ENCODE peak calls at places on chromosomes 11 and 22, in four cellular contexts. One of them, this sample, is unnamed.
A peak's percentile ranks its signal among the peaks of the same experiment; 100 is the strongest.

GRCh38 chr11:131889146-131889577 is 518.7 kb downstream of the NTM start:
- DNase-seq in fibroblast of lung: peak; percentile 79
- DNase-seq in BJ: peak; percentile 76
- DNase-seq in body of pancreas: no peak
- DNase-seq in this sample: no peak

GRCh38 chr11:125941241-125941605 is 4.6 kb upstream of the VSIG10L2 start:
- DNase-seq in fibroblast of lung: no peak
- DNase-seq in BJ: no peak
- DNase-seq in body of pancreas: no peak
- DNase-seq in this sample: no peak

GRCh38 chr11:94583885-94584500 is 16.8 kb downstream of the PIWIL4 start:
- DNase-seq in fibroblast of lung: no peak
- DNase-seq in BJ: no peak
- DNase-seq in body of pancreas: no peak
- DNase-seq in this sample: no peak

GRCh38 chr22:26318975-26319374 is 110.1 kb upstream of the ASPHD2 start:
- DNase-seq in fibroblast of lung: no peak
- DNase-seq in BJ: no peak
- DNase-seq in body of pancreas: no peak
- DNase-seq in this sample: no peak

GRCh38 chr11:78688460-78688859 is 113.8 kb upstream of the NARS2 start:
- DNase-seq in fibroblast of lung: no peak
- DNase-seq in BJ: no peak
- DNase-seq in body of pancreas: no peak
- DNase-seq in this sample: no peak

GRCh38 chr11:1232328-1233321 is 9.8 kb downstream of the MUC5B start:
- DNase-seq in fibroblast of lung: no peak
- DNase-seq in BJ: no peak
- DNase-seq in body of pancreas: no peak
- DNase-seq in this sample: peak; percentile 72

GRCh38 chr11:95282337-95282751 is 51.3 kb upstream of the SESN3 start:
- DNase-seq in fibroblast of lung: peak; percentile 47
- DNase-seq in BJ: no peak
- DNase-seq in body of pancreas: no peak
- DNase-seq in this sample: no peak

GRCh38 chr11:119800171-119800570 is 71.2 kb upstream of the NECTIN1 start:
- DNase-seq in fibroblast of lung: no peak
- DNase-seq in BJ: no peak
- DNase-seq in body of pancreas: no peak
- DNase-seq in this sample: no peak

GRCh38 chr11:13883042-13883441 is 79.5 kb upstream of the SPON1 start:
- DNase-seq in fibroblast of lung: no peak
- DNase-seq in BJ: no peak
- DNase-seq in body of pancreas: no peak
- DNase-seq in this sample: no peak

GRCh38 chr11:96306933-96307747 is 35.9 kb downstream of the MAML2 start:
- DNase-seq in fibroblast of lung: peak; percentile 99
- DNase-seq in BJ: peak; percentile 86
- DNase-seq in body of pancreas: peak; percentile 86
- DNase-seq in this sample: peak; percentile 89

GRCh38 chr11:117303101-117303500 is 12.0 kb downstream of the BACE1-AS start:
- DNase-seq in fibroblast of lung: no peak
- DNase-seq in BJ: no peak
- DNase-seq in body of pancreas: no peak
- DNase-seq in this sample: peak; percentile 41

GRCh38 chr11:3126901-3127691 is 38.0 kb downstream of the OSBPL5 start:
- DNase-seq in fibroblast of lung: no peak
- DNase-seq in BJ: no peak
- DNase-seq in body of pancreas: no peak
- DNase-seq in this sample: peak; percentile 78

GRCh38 chr22:38419121-38419863 is 35.7 kb downstream of the KCNJ4 start:
- DNase-seq in fibroblast of lung: no peak
- DNase-seq in BJ: no peak
- DNase-seq in body of pancreas: no peak
- DNase-seq in this sample: no peak

GRCh38 chr11:73902303-73902702 is 25.5 kb downstream of the PAAF1 start:
- DNase-seq in fibroblast of lung: no peak
- DNase-seq in BJ: no peak
- DNase-seq in body of pancreas: no peak
- DNase-seq in this sample: no peak

GRCh38 chr22:24810043-24810749 is 4.2 kb downstream of the SGSM1 start:
- DNase-seq in fibroblast of lung: no peak
- DNase-seq in BJ: no peak
- DNase-seq in body of pancreas: no peak
- DNase-seq in this sample: no peak

GRCh38 chr11:45092901-45093760 is 53.3 kb upstream of the PRDM11 start:
- DNase-seq in fibroblast of lung: peak; percentile 80
- DNase-seq in BJ: no peak
- DNase-seq in body of pancreas: no peak
- DNase-seq in this sample: peak; percentile 56

GRCh38 chr11:102513869-102514268 is 16.7 kb downstream of the MMP7 start:
- DNase-seq in fibroblast of lung: peak; percentile 78
- DNase-seq in BJ: no peak
- DNase-seq in body of pancreas: peak; percentile 14
- DNase-seq in this sample: peak; percentile 66

GRCh38 chr22:32311551-32312071 is 46.1 kb upstream of the RFPL3 start:
- DNase-seq in fibroblast of lung: no peak
- DNase-seq in BJ: no peak
- DNase-seq in body of pancreas: no peak
- DNase-seq in this sample: no peak

GRCh38 chr11:102589047-102589459 is 36.1 kb downstream of the MMP20 start:
- DNase-seq in fibroblast of lung: no peak
- DNase-seq in BJ: no peak
- DNase-seq in body of pancreas: no peak
- DNase-seq in this sample: no peak

GRCh38 chr11:125797641-125798040 is 9.7 kb downstream of the PATE3 start:
- DNase-seq in fibroblast of lung: no peak
- DNase-seq in BJ: no peak
- DNase-seq in body of pancreas: no peak
- DNase-seq in this sample: no peak

GRCh38 chr11:61028135-61028729 is 56.8 kb downstream of the CD6 start:
- DNase-seq in fibroblast of lung: no peak
- DNase-seq in BJ: no peak
- DNase-seq in body of pancreas: no peak
- DNase-seq in this sample: no peak

GRCh38 chr11:32053151-32053550 is 37.7 kb upstream of the RCN1 start:
- DNase-seq in fibroblast of lung: no peak
- DNase-seq in BJ: no peak
- DNase-seq in body of pancreas: no peak
- DNase-seq in this sample: no peak

GRCh38 chr11:62805991-62806441 is 776 bp upstream of the NXF1 start:
- DNase-seq in fibroblast of lung: no peak
- DNase-seq in BJ: no peak
- DNase-seq in body of pancreas: no peak
- DNase-seq in this sample: no peak

GRCh38 chr22:49568751-49569285 is 258.9 kb downstream of the BRD1 start:
- DNase-seq in fibroblast of lung: no peak
- DNase-seq in BJ: no peak
- DNase-seq in body of pancreas: no peak
- DNase-seq in this sample: no peak

GRCh38 chr22:20117656-20118571 is 888 bp upstream of the TRMT2A start:
- DNase-seq in fibroblast of lung: peak; percentile 8
- DNase-seq in BJ: no peak
- DNase-seq in body of pancreas: peak; percentile 43
- DNase-seq in this sample: no peak

GRCh38 chr11:124656759-124657627 is 16.5 kb downstream of the SIAE start:
- DNase-seq in fibroblast of lung: peak; percentile 23
- DNase-seq in BJ: no peak
- DNase-seq in body of pancreas: no peak
- DNase-seq in this sample: no peak

DNA sequence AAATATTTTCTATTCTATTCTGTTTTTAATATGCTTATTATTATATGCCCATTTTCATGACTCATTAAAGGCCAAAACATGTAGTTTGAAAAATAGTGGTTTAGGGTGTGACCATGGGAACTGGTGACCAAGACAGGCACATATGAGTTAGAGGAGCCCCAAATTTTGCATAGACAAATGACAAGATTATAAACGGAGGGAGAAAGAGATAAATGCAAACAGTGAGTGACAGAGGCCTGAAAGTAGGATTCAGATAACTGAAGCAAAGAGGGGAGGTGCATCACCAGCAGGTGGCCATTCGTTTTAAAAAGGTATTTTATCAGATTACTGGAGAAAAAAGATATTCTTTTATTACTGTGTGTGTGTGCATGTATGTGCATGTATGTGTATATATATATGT is 391.5 kb upstream of the CHORDC1 start:
- DNase-seq in fibroblast of lung: no peak
- DNase-seq in BJ: no peak
- DNase-seq in body of pancreas: no peak
- DNase-seq in this sample: no peak
- H3K27me3 ChIP-seq in fibroblast of lung: no peaks in the 10 kb centered on the region
- H3K27me3 ChIP-seq in BJ: no peaks in the 10 kb centered on the region
- H3K27me3 ChIP-seq in body of pancreas: no peaks in the 10 kb centered on the region
- H3K27me3 ChIP-seq in this sample: no peaks in the 10 kb centered on the region

GRCh38 chr11:107590460-107591097 is 368 bp upstream of the ELMOD1 start:
- DNase-seq in fibroblast of lung: no peak
- DNase-seq in BJ: no peak
- DNase-seq in body of pancreas: no peak
- DNase-seq in this sample: no peak

GRCh38 chr11:107591446-107592236 is 694 bp downstream of the ELMOD1 start:
- DNase-seq in fibroblast of lung: no peak
- DNase-seq in BJ: no peak
- DNase-seq in body of pancreas: peak; percentile 11
- DNase-seq in this sample: peak; percentile 57

GRCh38 chr11:107591098-107591445 is at the start of gene ELMOD1:
- DNase-seq in fibroblast of lung: peak; percentile 22
- DNase-seq in BJ: no peak
- DNase-seq in body of pancreas: peak; percentile 34
- DNase-seq in this sample: no peak

GRCh38 chr11:107592813-107593212 is 1.9 kb downstream of the ELMOD1 start:
- DNase-seq in fibroblast of lung: peak; percentile 25
- DNase-seq in BJ: no peak
- DNase-seq in body of pancreas: no peak
- DNase-seq in this sample: no peak

GRCh38 chr11:107592256-107592655 is 1.3 kb downstream of the ELMOD1 start:
- DNase-seq in fibroblast of lung: no peak
- DNase-seq in BJ: no peak
- DNase-seq in body of pancreas: no peak
- DNase-seq in this sample: no peak
- H3K27me3 ChIP-seq in fibroblast of lung: peaks cover 5% of the 10 kb centered on the region
- H3K27me3 ChIP-seq in BJ: peaks cover 33% of the 10 kb centered on the region
- H3K27me3 ChIP-seq in body of pancreas: peaks cover 37% of the 10 kb centered on the region
- H3K27me3 ChIP-seq in this sample: peaks cover 75% of the 10 kb centered on the region

DNA sequence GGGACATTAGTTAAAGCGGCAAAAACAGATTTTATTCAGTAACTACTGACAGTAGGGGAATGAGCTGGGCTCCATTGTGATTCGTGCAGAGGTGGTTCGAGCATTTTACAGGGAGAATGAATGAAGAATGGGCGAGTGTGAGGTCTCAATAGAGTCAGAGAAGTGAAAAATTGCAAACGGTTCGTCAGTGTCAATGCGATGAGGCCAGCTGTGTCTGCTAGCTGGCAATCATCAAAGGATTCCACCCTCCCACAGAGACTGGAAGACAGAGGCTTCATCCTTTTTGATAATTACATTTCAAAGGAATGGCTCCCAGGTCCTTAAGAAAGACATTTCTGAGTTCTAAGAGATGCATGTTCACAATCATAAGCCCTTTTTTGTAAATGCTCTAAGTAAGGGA is 17.4 kb downstream of the OR4D9 start:
- DNase-seq in fibroblast of lung: no peak
- DNase-seq in BJ: no peak
- DNase-seq in body of pancreas: no peak
- DNase-seq in this sample: no peak
- H3K27me3 ChIP-seq in fibroblast of lung: no peaks in the 10 kb centered on the region
- H3K27me3 ChIP-seq in BJ: peaks cover 4% of the 10 kb centered on the region
- H3K27me3 ChIP-seq in body of pancreas: no peaks in the 10 kb centered on the region
- H3K27me3 ChIP-seq in this sample: no peaks in the 10 kb centered on the region

DNA sequence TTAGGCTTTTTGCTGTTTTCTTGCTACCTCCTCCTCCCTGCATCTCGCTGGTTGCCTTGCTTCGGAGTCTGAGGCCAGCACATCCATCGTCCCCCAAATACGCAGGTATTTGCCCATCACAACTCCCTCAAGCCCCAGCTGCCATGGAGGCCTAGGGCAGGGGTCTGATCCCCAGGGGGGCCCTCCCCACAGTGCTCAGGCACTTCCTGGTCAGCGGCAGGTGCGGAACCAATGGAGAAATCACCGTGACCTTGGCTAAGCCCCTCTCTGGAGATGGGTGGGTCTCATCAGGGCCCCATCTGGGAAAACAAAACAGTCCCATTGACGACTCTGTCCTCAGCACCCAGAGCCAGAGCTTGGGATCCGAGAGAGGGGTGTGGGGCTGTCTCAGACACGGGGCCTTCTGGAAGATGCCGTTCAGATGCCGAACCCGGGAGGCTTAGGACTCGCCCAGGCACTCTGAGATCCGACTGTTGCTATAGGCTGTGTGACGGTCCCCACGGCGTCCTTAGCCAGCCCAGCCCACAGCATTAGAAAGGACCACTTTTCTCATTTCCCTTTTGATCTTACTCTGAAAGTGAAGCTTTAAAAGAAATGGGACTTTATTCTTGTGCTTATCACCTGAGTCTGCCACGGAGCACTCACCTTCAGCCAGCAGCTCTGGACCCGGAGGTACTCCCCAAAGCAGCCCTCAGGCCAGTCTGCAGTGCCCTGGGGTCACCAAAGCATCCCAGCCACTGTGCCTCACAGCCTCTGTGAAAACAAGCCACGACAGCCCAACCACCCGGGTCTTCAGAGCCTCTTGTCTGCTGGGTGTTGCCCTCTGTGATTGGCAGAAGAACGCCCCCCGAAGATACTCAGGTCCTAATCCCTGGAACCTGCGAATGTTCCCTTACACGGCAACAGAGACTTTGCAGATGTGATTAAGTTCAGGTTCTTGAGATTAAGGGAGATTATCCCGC is 61.2 kb upstream of the SLC22A12 start:
- DNase-seq in fibroblast of lung: no peak
- DNase-seq in BJ: no peak
- DNase-seq in body of pancreas: no peak
- DNase-seq in this sample: peak; percentile 43
- H3K27me3 ChIP-seq in fibroblast of lung: no peaks in the 10 kb centered on the region
- H3K27me3 ChIP-seq in BJ: peaks cover 27% of the 10 kb centered on the region
- H3K27me3 ChIP-seq in body of pancreas: no peaks in the 10 kb centered on the region
- H3K27me3 ChIP-seq in this sample: peaks cover 65% of the 10 kb centered on the region

GRCh38 chr22:36610056-36610455 is 81.1 kb upstream of the EIF3D start:
- DNase-seq in fibroblast of lung: no peak
- DNase-seq in BJ: no peak
- DNase-seq in body of pancreas: no peak
- DNase-seq in this sample: no peak
- H3K27me3 ChIP-seq in fibroblast of lung: peaks cover 26% of the 10 kb centered on the region
- H3K27me3 ChIP-seq in BJ: peaks cover 31% of the 10 kb centered on the region
- H3K27me3 ChIP-seq in body of pancreas: no peaks in the 10 kb centered on the region
- H3K27me3 ChIP-seq in this sample: peaks cover 89% of the 10 kb centered on the region